ENCODE peak calls at places on chromosomes 12 and 14, in seven cellular contexts. Z is breast epithelium, M is heart left ventricle, D is A549, O is H1, A is GM12878, N is spleen. W is an unnamed sample.

GRCh38 chr12:5973461-5974115 is 28.5 kb upstream of the ANO2 start:
- DNase-seq in O (no peak), N (no peak), Z (no peak), M (no peak), A (no peak), D (no peak), W (no peak)

GRCh38 chr14:76948213-76948947 is 80.1 kb downstream of the IRF2BPL start:
- DNase-seq in Z (peak), D (no peak), O (no peak), A (no peak), N (no peak), M (no peak), W (peak)

GRCh38 chr12:120327593-120327992 is at the start of gene PLA2G1B:
- DNase-seq in M (no peak), D (no peak), Z (no peak), O (no peak), A (no peak), N (no peak), W (peak)

GRCh38 chr12:88052686-88053085 is 23.5 kb upstream of the C12orf50 start:
- DNase-seq in O (no peak), A (no peak), D (peak), Z (no peak), N (no peak), M (no peak), W (peak)

GRCh38 chr14:99590746-99591555 is 13.1 kb downstream of the CCDC85C start:
- DNase-seq in Z (no peak), O (no peak), A (no peak), D (no peak), M (no peak), N (no peak), W (no peak)

GRCh38 chr14:32571995-32572866 is 243.1 kb downstream of the AKAP6 start:
- DNase-seq in N (no peak), O (no peak), Z (no peak), M (no peak), D (no peak), A (no peak), W (no peak)

GRCh38 chr12:98533723-98534251 is 18.4 kb downstream of the TMPO start:
- DNase-seq in A (no peak), Z (no peak), D (no peak), N (no peak), M (no peak), O (no peak), W (no peak)

GRCh38 chr12:121131941-121132341 is 735 bp upstream of the P2RX7 start:
- DNase-seq in M (no peak), D (no peak), N (no peak), O (no peak), A (no peak), Z (no peak), W (no peak)

GRCh38 chr14:29028973-29029582 is 262.5 kb downstream of the FOXG1 start:
- DNase-seq in D (peak), Z (no peak), N (no peak), O (peak), A (no peak), M (no peak), W (no peak)

GRCh38 chr12:52956987-52957386 is 8.1 kb downstream of the KRT18 start:
- DNase-seq in M (no peak), O (no peak), Z (no peak), D (peak), A (no peak), N (no peak), W (no peak)

GRCh38 chr12:31308116-31308515 is 17.8 kb downstream of the SINHCAF start:
- DNase-seq in N (no peak), Z (no peak), O (no peak), A (no peak), M (no peak), D (no peak), W (no peak)

GRCh38 chr14:87989613-87990299 is 3.2 kb downstream of the GALC start:
- DNase-seq in N (no peak), O (no peak), M (no peak), A (no peak), D (no peak), Z (no peak), W (no peak)

GRCh38 chr12:23057571-23057970 is 432.6 kb downstream of the ETNK1 start:
- DNase-seq in M (no peak), O (no peak), Z (no peak), N (no peak), A (no peak), D (no peak), W (no peak)

GRCh38 chr12:9090220-9090619 is 25.5 kb downstream of the A2M start:
- DNase-seq in A (no peak), O (no peak), N (no peak), D (no peak), M (no peak), Z (no peak), W (no peak)

GRCh38 chr12:52291267-52291935 is at the start of gene KRT81:
- DNase-seq in N (peak), D (no peak), A (no peak), Z (no peak), O (no peak), M (no peak), W (no peak)

GRCh38 chr14:36604757-36605505 is 22.5 kb upstream of the NKX2-8 start:
- DNase-seq in A (no peak), O (peak), M (peak), N (no peak), Z (peak), D (peak), W (peak)

GRCh38 chr14:105313381-105314286 is 914 bp upstream of the PACS2 start:
- DNase-seq in A (no peak), D (no peak), O (peak), Z (no peak), M (no peak), N (peak), W (no peak)
- H3K4me3 ChIP-seq in A (peak), D (peak), O (peak), Z (peak), M (peak), N (peak), W (peak)

DNA sequence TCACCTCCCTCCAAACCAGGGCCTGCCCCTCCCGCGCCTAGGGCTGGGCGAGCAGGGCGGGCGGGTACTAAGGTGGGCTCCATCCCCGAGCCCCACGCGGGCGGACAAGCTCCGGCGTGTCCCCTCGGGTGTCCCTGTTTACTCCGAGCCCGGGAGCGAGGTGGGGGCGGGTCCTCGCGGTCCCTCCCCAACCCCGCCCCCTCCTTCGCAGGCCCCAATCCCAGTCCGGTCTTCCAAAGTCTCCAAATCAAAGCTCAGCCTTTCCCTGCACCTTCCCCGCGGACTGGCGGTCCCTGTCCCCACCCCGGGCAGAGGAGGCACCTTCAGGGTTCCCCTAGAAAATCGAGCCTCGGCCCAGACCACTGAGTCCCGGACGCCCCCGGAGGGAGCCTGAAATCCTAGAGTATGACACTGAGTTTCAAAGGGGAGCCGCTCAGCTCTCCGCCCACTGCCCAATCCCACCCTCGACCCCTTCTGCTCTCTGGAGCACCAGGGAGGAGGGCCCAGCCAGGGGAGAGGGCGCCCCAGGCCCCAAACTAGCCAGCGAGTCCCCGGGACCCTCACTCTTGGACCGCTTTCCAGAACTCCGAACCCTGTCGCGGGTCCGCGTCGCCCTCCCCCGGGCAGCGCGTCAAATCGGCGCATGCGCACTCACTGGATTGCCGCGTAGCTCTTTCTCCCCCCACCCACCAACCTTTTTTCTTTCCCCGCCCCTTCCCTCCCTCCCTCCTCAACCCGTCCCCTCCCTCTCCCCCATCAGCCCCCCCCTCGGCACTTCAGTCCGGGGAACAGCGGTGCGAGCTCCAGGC is at the start of gene LRP1:
- DNase-seq in D (peak), M (peak), Z (peak), N (peak), O (peak), A (no peak), W (peak)
- TF ChIP-seq POLR2A in D (peak), M (peak), Z (peak), N (no peak), O (no peak), A (no peak), W (peak)

GRCh38 chr12:80707830-80708534 is 548 bp downstream of the MYF6 start:
- DNase-seq in A (no peak), M (no peak), D (no peak), Z (no peak), O (peak), N (no peak), W (no peak)

GRCh38 chr12:80708535-80709328 is 1.3 kb downstream of the MYF6 start:
- DNase-seq in M (no peak), Z (no peak), O (peak), A (no peak), N (no peak), D (no peak), W (peak)

GRCh38 chr12:80709811-80710726 is 2.6 kb downstream of the MYF6 start:
- DNase-seq in O (peak), N (no peak), M (no peak), Z (no peak), A (no peak), D (peak), W (peak)

GRCh38 chr12:80704430-80704829 is 3.0 kb upstream of the MYF6 start:
- DNase-seq in N (no peak), Z (no peak), O (no peak), M (no peak), A (no peak), D (no peak), W (no peak)

DNA sequence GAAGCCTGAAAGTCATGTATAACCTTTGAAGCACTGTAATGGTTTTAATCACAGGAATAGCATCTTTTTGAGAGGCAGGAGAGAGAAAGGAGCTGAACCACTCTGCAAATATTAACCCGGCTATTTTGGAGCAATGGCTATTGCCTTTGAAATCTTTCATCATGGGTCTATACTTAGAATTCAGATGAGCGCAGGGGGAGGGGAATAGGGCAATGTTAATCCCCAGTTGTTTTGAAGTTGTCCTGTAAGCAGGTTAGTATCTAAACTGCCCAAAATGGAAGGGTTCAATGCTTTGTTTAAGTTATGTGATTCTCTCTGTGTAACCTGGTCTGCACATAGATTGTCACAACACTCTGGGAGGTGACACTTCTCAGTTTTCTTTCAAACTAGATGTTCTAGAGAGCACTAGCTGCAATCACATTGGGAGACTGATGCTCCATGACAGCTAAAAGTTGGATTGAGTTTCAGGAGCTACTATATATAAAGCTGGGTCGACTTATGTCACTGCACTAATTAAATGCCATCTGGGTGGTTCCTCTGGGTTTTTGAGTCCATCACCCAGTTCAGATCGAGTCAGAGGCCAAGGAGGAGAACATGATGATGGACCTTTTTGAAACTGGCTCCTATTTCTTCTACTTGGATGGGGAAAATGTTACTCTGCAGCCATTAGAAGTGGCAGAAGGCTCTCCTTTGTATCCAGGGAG is at the start of gene MYF6:
- DNase-seq in A (no peak), Z (no peak), D (no peak), M (no peak), N (no peak), O (no peak), W (no peak)
- H3K4me3 ChIP-seq in A (no peak), Z (no peak), D (no peak), M (no peak), N (no peak), O (peak), W (peak)

GRCh38 chr12:16347391-16348298 is at the start of gene MGST1:
- DNase-seq in Z (peak), M (peak), N (peak), A (peak), D (peak), O (peak), W (peak)
- TF ChIP-seq POLR2A in Z (peak), M (peak), N (no peak), A (peak), D (peak), O (peak), W (no peak)

DNA sequence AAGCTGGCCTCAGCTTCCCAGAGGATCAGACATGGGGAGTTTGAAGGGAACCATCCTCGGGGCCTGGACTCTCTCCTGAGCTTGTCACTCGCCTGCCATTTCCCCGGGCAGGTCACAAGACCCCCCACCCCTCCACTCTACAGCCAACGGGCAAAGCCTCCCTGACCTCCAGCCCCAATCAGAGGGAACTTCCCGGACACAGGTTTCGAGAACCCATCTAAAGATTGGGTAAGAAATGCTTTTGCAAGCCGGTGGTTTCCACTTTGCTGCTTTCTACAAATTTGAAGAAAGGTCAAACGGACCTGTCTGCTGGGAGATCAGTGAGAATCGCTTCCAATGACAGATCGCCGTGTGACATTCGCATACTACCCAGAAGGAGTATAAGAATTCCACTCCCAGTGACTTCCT is 89.6 kb downstream of the SCARB1 start:
- DNase-seq in A (no peak), D (no peak), N (no peak), O (no peak), M (no peak), Z (no peak), W (no peak)
- H3K4me3 ChIP-seq in A (peak), D (no peak), N (no peak), O (no peak), M (no peak), Z (no peak), W (no peak)

DNA sequence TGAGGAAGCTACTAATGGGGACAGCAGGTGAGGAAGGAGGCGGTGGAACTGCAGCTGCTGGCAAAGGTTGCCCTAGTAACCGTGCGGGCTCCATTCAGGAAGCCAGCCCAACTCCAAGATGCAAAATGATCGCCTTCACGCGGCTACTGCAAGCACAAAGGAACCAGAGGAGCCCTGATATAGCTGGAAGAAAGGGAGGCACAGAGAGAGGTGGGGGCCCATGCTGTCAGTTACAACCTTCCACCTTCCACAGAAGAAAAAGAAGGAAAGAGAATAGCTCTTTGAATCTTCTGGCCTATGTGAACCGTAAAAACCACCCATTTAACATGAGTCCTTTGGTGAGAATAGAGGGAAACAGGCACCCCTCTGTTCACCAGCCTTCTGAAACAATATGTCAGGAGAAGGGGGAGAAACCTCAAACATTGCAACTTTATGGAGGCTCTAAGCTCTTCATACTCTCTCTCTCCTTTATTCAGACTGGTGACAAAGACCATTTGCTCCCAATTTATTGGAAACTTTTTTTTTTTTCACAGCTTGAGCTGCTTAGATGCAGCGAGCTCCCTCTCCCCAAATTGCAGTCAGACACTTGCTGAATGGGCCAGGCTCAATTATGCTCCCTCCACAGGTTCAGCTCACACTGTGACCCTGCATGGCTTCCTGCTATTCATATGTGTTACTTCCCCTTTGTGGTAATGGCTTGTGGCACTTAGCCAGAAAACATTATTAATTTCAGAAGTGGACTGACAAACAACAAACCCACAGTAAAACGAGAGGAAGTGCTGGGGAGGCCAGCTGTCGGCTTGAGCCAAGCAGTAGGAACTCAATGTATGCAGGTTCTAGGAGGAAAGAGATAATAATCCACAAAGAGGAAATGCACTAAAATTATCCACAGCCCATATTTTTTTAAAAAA is 6.2 kb downstream of the DUSP6 start:
- DNase-seq in N (peak), A (peak), M (peak), Z (no peak), O (peak), D (no peak), W (peak)
- TF ChIP-seq POLR2A in N (no peak), A (no peak), M (no peak), Z (no peak), O (peak), D (no peak), W (no peak)

DNA sequence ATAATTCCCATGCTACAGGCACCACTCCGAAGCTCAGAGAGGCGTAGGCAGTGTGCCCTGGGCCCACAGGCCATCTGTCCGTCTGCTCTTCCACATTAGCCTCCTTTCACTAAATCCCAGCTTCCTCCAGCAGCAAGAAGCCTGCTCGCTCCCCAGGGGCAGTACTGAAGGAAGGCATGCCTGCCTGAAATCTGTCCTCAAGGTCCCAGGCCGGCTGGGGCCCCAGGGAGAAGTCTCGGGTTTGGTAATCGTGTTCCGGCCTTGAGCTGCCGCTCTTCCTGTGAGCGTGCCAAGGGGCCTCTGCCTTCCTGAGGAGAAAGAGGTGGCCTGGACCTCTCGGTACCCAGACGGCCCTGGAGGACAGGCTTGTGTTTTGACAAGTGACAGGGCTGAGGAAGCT is 15.2 kb upstream of the DLK1 start:
- DNase-seq in D (no peak), N (peak), Z (no peak), A (no peak), O (no peak), M (no peak), W (peak)
- H3K4me3 ChIP-seq in D (no peak), N (no peak), Z (no peak), A (no peak), O (no peak), M (no peak), W (no peak)

GRCh38 chr12:123531091-123531490 is 2.4 kb downstream of the RILPL1 start:
- DNase-seq in D (no peak), A (no peak), O (no peak), N (no peak), M (peak), Z (no peak), W (peak)
- TF ChIP-seq POLR2A in D (no peak), A (no peak), O (no peak), N (no peak), M (no peak), Z (no peak), W (no peak)

GRCh38 chr12:39145175-39145999 is 240.0 kb upstream of the CPNE8 start:
- DNase-seq in D (peak), A (no peak), O (peak), M (peak), N (peak), Z (no peak), W (peak)

GRCh38 chr12:39144613-39145061 is 239.2 kb upstream of the CPNE8 start:
- DNase-seq in M (no peak), N (no peak), O (peak), A (no peak), D (no peak), Z (no peak), W (no peak)
- H3K4me3 ChIP-seq in M (no peak), N (peak), O (peak), A (no peak), D (peak), Z (peak), W (peak)

DNA sequence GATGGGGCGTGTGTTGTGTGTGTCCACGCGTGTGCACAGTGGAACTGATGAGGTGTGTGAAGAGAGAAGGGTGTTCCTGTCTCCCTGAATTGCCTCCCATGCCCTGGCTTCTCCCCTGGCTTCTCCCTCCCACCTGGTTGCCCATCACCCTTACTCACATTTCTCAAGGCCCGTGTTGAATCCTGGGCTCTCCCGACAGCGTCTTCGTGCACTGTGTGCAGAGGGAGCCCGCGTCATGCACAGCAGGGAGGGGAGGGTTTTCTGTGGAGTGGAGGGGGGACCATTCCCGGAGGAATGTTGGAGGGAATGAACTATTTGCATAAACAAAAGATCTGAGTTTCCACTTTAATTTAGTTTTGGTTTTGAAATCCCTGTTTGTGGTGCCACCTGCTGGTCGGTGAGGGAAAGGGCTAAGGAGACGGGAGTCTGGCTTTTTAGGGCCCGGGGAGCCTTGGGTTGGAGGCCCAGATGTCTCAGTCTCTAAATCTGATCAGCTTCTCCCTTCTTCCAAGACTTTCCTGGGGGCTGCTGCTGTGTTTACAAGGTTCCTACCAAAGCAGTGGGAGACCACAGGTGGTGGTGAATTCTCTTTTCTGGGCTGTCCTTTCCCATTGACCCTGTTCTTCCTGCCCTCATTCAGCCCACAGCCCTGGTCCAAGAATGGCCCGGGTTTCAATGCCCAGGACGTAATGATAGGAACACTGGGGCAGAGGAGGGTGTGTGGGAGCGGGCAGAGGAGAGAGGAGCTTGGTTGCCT is at the start of gene C1R:
- DNase-seq in Z (peak), A (no peak), D (peak), M (peak), O (peak), N (peak), W (peak)
- TF ChIP-seq POLR2A in Z (peak), A (no peak), D (no peak), M (no peak), O (no peak), N (no peak), W (no peak)

W was measured in testis.